ENCODE peak calls at places on chromosomes 13 and 19, in seven cellular contexts. One of them, this sample, is unnamed.

GRCh38 chr13:34816543-34816942 is 125.5 kb upstream of the NBEA start:
- DNase-seq in breast epithelium: no peak
- DNase-seq in heart right ventricle: no peak
- DNase-seq in right lobe of liver: no peak
- DNase-seq in right atrium auricular region: no peak
- DNase-seq in CD4-positive, alpha-beta T cell: no peak
- DNase-seq in heart left ventricle: no peak
- DNase-seq in this sample: no peak

GRCh38 chr19:51031880-51032225 is 2.9 kb downstream of the KLK12 start:
- DNase-seq in breast epithelium: no peak
- DNase-seq in heart right ventricle: no peak
- DNase-seq in right lobe of liver: no peak
- DNase-seq in right atrium auricular region: no peak
- DNase-seq in CD4-positive, alpha-beta T cell: no peak
- DNase-seq in heart left ventricle: no peak
- DNase-seq in this sample: no peak

GRCh38 chr19:40662925-40663711 is 27.3 kb downstream of the NUMBL start:
- DNase-seq in breast epithelium: peak
- DNase-seq in heart right ventricle: peak
- DNase-seq in right lobe of liver: peak
- DNase-seq in right atrium auricular region: peak
- DNase-seq in CD4-positive, alpha-beta T cell: peak
- DNase-seq in heart left ventricle: peak
- DNase-seq in this sample: peak

GRCh38 chr19:39411832-39412099 is 703 bp upstream of the PLEKHG2 start:
- DNase-seq in breast epithelium: peak
- DNase-seq in heart right ventricle: peak
- DNase-seq in right lobe of liver: peak
- DNase-seq in right atrium auricular region: peak
- DNase-seq in CD4-positive, alpha-beta T cell: peak
- DNase-seq in heart left ventricle: peak
- DNase-seq in this sample: no peak

GRCh38 chr19:27887946-27888345 is 1325.0 kb downstream of the UQCRFS1 start:
- DNase-seq in breast epithelium: no peak
- DNase-seq in heart right ventricle: no peak
- DNase-seq in right lobe of liver: no peak
- DNase-seq in right atrium auricular region: no peak
- DNase-seq in CD4-positive, alpha-beta T cell: no peak
- DNase-seq in heart left ventricle: no peak
- DNase-seq in this sample: no peak

GRCh38 chr13:57601536-57601935 is 30.0 kb upstream of the PCDH17 start:
- DNase-seq in breast epithelium: no peak
- DNase-seq in heart right ventricle: no peak
- DNase-seq in right lobe of liver: no peak
- DNase-seq in right atrium auricular region: no peak
- DNase-seq in CD4-positive, alpha-beta T cell: no peak
- DNase-seq in heart left ventricle: no peak
- DNase-seq in this sample: no peak

GRCh38 chr13:42569576-42570344 is 4.2 kb upstream of the TNFSF11 start:
- DNase-seq in breast epithelium: no peak
- DNase-seq in heart right ventricle: no peak
- DNase-seq in right lobe of liver: no peak
- DNase-seq in right atrium auricular region: no peak
- DNase-seq in CD4-positive, alpha-beta T cell: no peak
- DNase-seq in heart left ventricle: no peak
- DNase-seq in this sample: no peak

GRCh38 chr13:44819245-44819644 is 170.0 kb downstream of the NUFIP1 start:
- DNase-seq in breast epithelium: no peak
- DNase-seq in heart right ventricle: no peak
- DNase-seq in right lobe of liver: no peak
- DNase-seq in right atrium auricular region: no peak
- DNase-seq in CD4-positive, alpha-beta T cell: no peak
- DNase-seq in heart left ventricle: no peak
- DNase-seq in this sample: no peak

GRCh38 chr13:45518525-45519235 is 53.9 kb downstream of the COG3 start:
- DNase-seq in breast epithelium: no peak
- DNase-seq in heart right ventricle: no peak
- DNase-seq in right lobe of liver: no peak
- DNase-seq in right atrium auricular region: no peak
- DNase-seq in CD4-positive, alpha-beta T cell: no peak
- DNase-seq in heart left ventricle: no peak
- DNase-seq in this sample: no peak

GRCh38 chr13:110064022-110064421 is 242.9 kb downstream of the COL4A1 start:
- DNase-seq in breast epithelium: no peak
- DNase-seq in heart right ventricle: no peak
- DNase-seq in right lobe of liver: no peak
- DNase-seq in right atrium auricular region: no peak
- DNase-seq in CD4-positive, alpha-beta T cell: no peak
- DNase-seq in heart left ventricle: no peak
- DNase-seq in this sample: no peak

GRCh38 chr13:39036212-39036611 is 1.7 kb downstream of the PROSER1 start:
- DNase-seq in breast epithelium: no peak
- DNase-seq in heart right ventricle: no peak
- DNase-seq in right lobe of liver: no peak
- DNase-seq in right atrium auricular region: no peak
- DNase-seq in CD4-positive, alpha-beta T cell: no peak
- DNase-seq in heart left ventricle: no peak
- DNase-seq in this sample: no peak

GRCh38 chr13:77896536-77896935 is 22.1 kb downstream of the EDNRB start:
- DNase-seq in breast epithelium: no peak
- DNase-seq in heart right ventricle: no peak
- DNase-seq in right lobe of liver: no peak
- DNase-seq in right atrium auricular region: peak
- DNase-seq in CD4-positive, alpha-beta T cell: no peak
- DNase-seq in heart left ventricle: no peak
- DNase-seq in this sample: no peak

GRCh38 chr13:59677966-59678814 is 485.5 kb downstream of the DIAPH3 start:
- DNase-seq in breast epithelium: no peak
- DNase-seq in heart right ventricle: no peak
- DNase-seq in right lobe of liver: no peak
- DNase-seq in right atrium auricular region: no peak
- DNase-seq in CD4-positive, alpha-beta T cell: no peak
- DNase-seq in heart left ventricle: no peak
- DNase-seq in this sample: no peak

GRCh38 chr19:4229179-4229931 is at the start of gene EBI3:
- DNase-seq in breast epithelium: no peak
- DNase-seq in heart right ventricle: no peak
- DNase-seq in right lobe of liver: no peak
- DNase-seq in right atrium auricular region: no peak
- DNase-seq in CD4-positive, alpha-beta T cell: no peak
- DNase-seq in heart left ventricle: no peak
- DNase-seq in this sample: no peak

GRCh38 chr19:14544977-14545715 is 15.8 kb downstream of the TECR start:
- DNase-seq in breast epithelium: no peak
- DNase-seq in heart right ventricle: peak
- DNase-seq in right lobe of liver: peak
- DNase-seq in right atrium auricular region: no peak
- DNase-seq in CD4-positive, alpha-beta T cell: no peak
- DNase-seq in heart left ventricle: peak
- DNase-seq in this sample: peak

GRCh38 chr13:85798999-85799646 is at the start of gene SLITRK6:
- DNase-seq in breast epithelium: no peak
- DNase-seq in heart right ventricle: no peak
- DNase-seq in right lobe of liver: no peak
- DNase-seq in right atrium auricular region: no peak
- DNase-seq in CD4-positive, alpha-beta T cell: no peak
- DNase-seq in heart left ventricle: no peak
- DNase-seq in this sample: no peak

GRCh38 chr13:26599885-26600284 is 42.4 kb downstream of the WASF3 start:
- DNase-seq in breast epithelium: no peak
- DNase-seq in heart right ventricle: no peak
- DNase-seq in right lobe of liver: no peak
- DNase-seq in right atrium auricular region: no peak
- DNase-seq in CD4-positive, alpha-beta T cell: no peak
- DNase-seq in heart left ventricle: no peak
- DNase-seq in this sample: no peak

GRCh38 chr13:110485604-110486003 is 75.9 kb downstream of the RAB20 start:
- DNase-seq in breast epithelium: no peak
- DNase-seq in heart right ventricle: no peak
- DNase-seq in right lobe of liver: no peak
- DNase-seq in right atrium auricular region: no peak
- DNase-seq in CD4-positive, alpha-beta T cell: no peak
- DNase-seq in heart left ventricle: no peak
- DNase-seq in this sample: no peak

GRCh38 chr19:38395381-38396127 is 7.1 kb downstream of the SPRED3 start:
- DNase-seq in breast epithelium: no peak
- DNase-seq in heart right ventricle: no peak
- DNase-seq in right lobe of liver: no peak
- DNase-seq in right atrium auricular region: no peak
- DNase-seq in CD4-positive, alpha-beta T cell: peak
- DNase-seq in heart left ventricle: no peak
- DNase-seq in this sample: no peak

GRCh38 chr13:34124912-34125311 is 307.0 kb downstream of the RFC3 start:
- DNase-seq in breast epithelium: no peak
- DNase-seq in heart right ventricle: no peak
- DNase-seq in right lobe of liver: no peak
- DNase-seq in right atrium auricular region: no peak
- DNase-seq in CD4-positive, alpha-beta T cell: no peak
- DNase-seq in heart left ventricle: no peak
- DNase-seq in this sample: no peak

GRCh38 chr13:61695147-61695546 is 279.5 kb upstream of the PCDH20 start:
- DNase-seq in breast epithelium: no peak
- DNase-seq in heart right ventricle: no peak
- DNase-seq in right lobe of liver: no peak
- DNase-seq in right atrium auricular region: no peak
- DNase-seq in CD4-positive, alpha-beta T cell: no peak
- DNase-seq in heart left ventricle: no peak
- DNase-seq in this sample: no peak

GRCh38 chr13:26985285-26985878 is 186.2 kb downstream of the USP12 start:
- DNase-seq in breast epithelium: peak
- DNase-seq in heart right ventricle: no peak
- DNase-seq in right lobe of liver: peak
- DNase-seq in right atrium auricular region: peak
- DNase-seq in CD4-positive, alpha-beta T cell: peak
- DNase-seq in heart left ventricle: no peak
- DNase-seq in this sample: peak

GRCh38 chr19:38699647-38700349 is 44.5 kb downstream of the CAPN12 start:
- DNase-seq in breast epithelium: no peak
- DNase-seq in heart right ventricle: no peak
- DNase-seq in right lobe of liver: no peak
- DNase-seq in right atrium auricular region: no peak
- DNase-seq in CD4-positive, alpha-beta T cell: no peak
- DNase-seq in heart left ventricle: no peak
- DNase-seq in this sample: no peak

GRCh38 chr19:18167975-18168645 is 5.5 kb upstream of the IFI30 start:
- DNase-seq in breast epithelium: no peak
- DNase-seq in heart right ventricle: peak
- DNase-seq in right lobe of liver: no peak
- DNase-seq in right atrium auricular region: no peak
- DNase-seq in CD4-positive, alpha-beta T cell: peak
- DNase-seq in heart left ventricle: no peak
- DNase-seq in this sample: no peak

GRCh38 chr13:26614721-26615120 is 57.2 kb downstream of the WASF3 start:
- DNase-seq in breast epithelium: no peak
- DNase-seq in heart right ventricle: no peak
- DNase-seq in right lobe of liver: no peak
- DNase-seq in right atrium auricular region: no peak
- DNase-seq in CD4-positive, alpha-beta T cell: no peak
- DNase-seq in heart left ventricle: no peak
- DNase-seq in this sample: no peak

GRCh38 chr13:114147803-114148520 is 15.5 kb upstream of the RASA3 start:
- DNase-seq in breast epithelium: no peak
- DNase-seq in heart right ventricle: no peak
- DNase-seq in right lobe of liver: no peak
- DNase-seq in right atrium auricular region: no peak
- DNase-seq in CD4-positive, alpha-beta T cell: no peak
- DNase-seq in heart left ventricle: no peak
- DNase-seq in this sample: no peak
- H3K27ac ChIP-seq in breast epithelium: no peak
- H3K27ac ChIP-seq in heart right ventricle: no peak
- H3K27ac ChIP-seq in right lobe of liver: no peak
- H3K27ac ChIP-seq in right atrium auricular region: no peak
- H3K27ac ChIP-seq in CD4-positive, alpha-beta T cell: peak
- H3K27ac ChIP-seq in heart left ventricle: no peak
- H3K27ac ChIP-seq in this sample: no peak

GRCh38 chr13:98275711-98276171 is 98.7 kb upstream of the RNF113B start:
- DNase-seq in breast epithelium: no peak
- DNase-seq in heart right ventricle: no peak
- DNase-seq in right lobe of liver: no peak
- DNase-seq in right atrium auricular region: no peak
- DNase-seq in CD4-positive, alpha-beta T cell: no peak
- DNase-seq in heart left ventricle: no peak
- DNase-seq in this sample: no peak

GRCh38 chr13:98274921-98275487 is 97.9 kb upstream of the RNF113B start:
- DNase-seq in breast epithelium: no peak
- DNase-seq in heart right ventricle: no peak
- DNase-seq in right lobe of liver: no peak
- DNase-seq in right atrium auricular region: no peak
- DNase-seq in CD4-positive, alpha-beta T cell: no peak
- DNase-seq in heart left ventricle: no peak
- DNase-seq in this sample: no peak

GRCh38 chr13:98273067-98273823 is 96.2 kb upstream of the RNF113B start:
- DNase-seq in breast epithelium: no peak
- DNase-seq in heart right ventricle: no peak
- DNase-seq in right lobe of liver: no peak
- DNase-seq in right atrium auricular region: no peak
- DNase-seq in CD4-positive, alpha-beta T cell: no peak
- DNase-seq in heart left ventricle: no peak
- DNase-seq in this sample: no peak

GRCh38 chr13:98272549-98272948 is 95.5 kb upstream of the RNF113B start:
- DNase-seq in breast epithelium: no peak
- DNase-seq in heart right ventricle: no peak
- DNase-seq in right lobe of liver: no peak
- DNase-seq in right atrium auricular region: no peak
- DNase-seq in CD4-positive, alpha-beta T cell: no peak
- DNase-seq in heart left ventricle: no peak
- DNase-seq in this sample: no peak

GRCh38 chr13:98273824-98274786 is 97.0 kb upstream of the RNF113B start:
- DNase-seq in breast epithelium: no peak
- DNase-seq in heart right ventricle: no peak
- DNase-seq in right lobe of liver: no peak
- DNase-seq in right atrium auricular region: no peak
- DNase-seq in CD4-positive, alpha-beta T cell: no peak
- DNase-seq in heart left ventricle: no peak
- DNase-seq in this sample: no peak
- H3K27ac ChIP-seq in breast epithelium: no peak
- H3K27ac ChIP-seq in heart right ventricle: no peak
- H3K27ac ChIP-seq in right lobe of liver: peak
- H3K27ac ChIP-seq in right atrium auricular region: no peak
- H3K27ac ChIP-seq in CD4-positive, alpha-beta T cell: no peak
- H3K27ac ChIP-seq in heart left ventricle: no peak
- H3K27ac ChIP-seq in this sample: no peak

DNA sequence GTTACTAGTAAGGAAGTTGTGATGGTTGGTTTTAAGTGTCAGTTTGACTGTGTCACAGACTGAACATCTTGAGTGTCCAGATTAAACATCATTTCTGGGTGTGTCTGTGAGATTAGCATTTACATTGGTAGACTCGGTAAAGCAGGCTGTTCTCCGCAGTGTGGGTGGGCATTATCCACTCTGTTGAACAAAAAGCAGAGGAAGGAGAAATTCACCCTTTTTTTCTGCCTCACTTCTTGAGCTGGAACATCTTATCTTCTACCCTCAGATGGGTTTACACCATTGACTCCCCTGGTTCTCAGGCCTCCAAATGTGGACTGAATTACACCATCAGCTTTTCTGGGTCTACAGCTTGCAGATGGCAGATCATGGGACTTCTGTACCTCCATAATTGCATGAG is 63.7 kb upstream of the ZDHHC20 start:
- DNase-seq in breast epithelium: no peak
- DNase-seq in heart right ventricle: no peak
- DNase-seq in right lobe of liver: no peak
- DNase-seq in right atrium auricular region: no peak
- DNase-seq in CD4-positive, alpha-beta T cell: no peak
- DNase-seq in heart left ventricle: no peak
- DNase-seq in this sample: no peak
- H3K27ac ChIP-seq in breast epithelium: no peak
- H3K27ac ChIP-seq in heart right ventricle: no peak
- H3K27ac ChIP-seq in right lobe of liver: no peak
- H3K27ac ChIP-seq in right atrium auricular region: no peak
- H3K27ac ChIP-seq in CD4-positive, alpha-beta T cell: no peak
- H3K27ac ChIP-seq in heart left ventricle: no peak
- H3K27ac ChIP-seq in this sample: no peak

GRCh38 chr19:41929536-41930071 is 1.4 kb upstream of the ERFL start:
- DNase-seq in breast epithelium: no peak
- DNase-seq in heart right ventricle: no peak
- DNase-seq in right lobe of liver: no peak
- DNase-seq in right atrium auricular region: no peak
- DNase-seq in CD4-positive, alpha-beta T cell: no peak
- DNase-seq in heart left ventricle: no peak
- DNase-seq in this sample: no peak
- H3K27ac ChIP-seq in breast epithelium: no peak
- H3K27ac ChIP-seq in heart right ventricle: no peak
- H3K27ac ChIP-seq in right lobe of liver: no peak
- H3K27ac ChIP-seq in right atrium auricular region: no peak
- H3K27ac ChIP-seq in CD4-positive, alpha-beta T cell: peak
- H3K27ac ChIP-seq in heart left ventricle: no peak
- H3K27ac ChIP-seq in this sample: no peak